ENCODE peak calls at places on chromosomes 11 and 22, in ten cellular contexts. One of them, this sample, is unnamed.
A peak's percentile ranks its signal among the peaks of the same experiment; 100 is the strongest.

GRCh38 chr11:69130586-69131566 is 24.9 kb upstream of the SMIM38 start:
- DNase-seq in ascending aorta: peak; percentile 42
- DNase-seq in AG04449: no peak
- DNase-seq in gastrocnemius medialis: no peak
- DNase-seq in fibroblast of lung: no peak
- DNase-seq in psoas muscle: no peak
- DNase-seq in testis: peak; percentile 49
- DNase-seq in neural progenitor cell: no peak
- DNase-seq in sigmoid colon: no peak
- DNase-seq in CD8-positive, alpha-beta memory T cell: no peak
- DNase-seq in this sample: peak; percentile 92

GRCh38 chr22:27748355-27749168 is 53.0 kb downstream of the MN1 start:
- DNase-seq in psoas muscle: no peak
- DNase-seq in AG04449: no peak
- DNase-seq in neural progenitor cell: peak; percentile 66
- DNase-seq in sigmoid colon: peak; percentile 69
- DNase-seq in testis: peak; percentile 34
- DNase-seq in CD8-positive, alpha-beta memory T cell: no peak
- DNase-seq in ascending aorta: no peak
- DNase-seq in fibroblast of lung: peak; percentile 90
- DNase-seq in gastrocnemius medialis: no peak
- DNase-seq in this sample: no peak

GRCh38 chr22:48944433-48944755 is 883.3 kb downstream of the BRD1 start:
- DNase-seq in gastrocnemius medialis: no peak
- DNase-seq in fibroblast of lung: no peak
- DNase-seq in sigmoid colon: peak; percentile 17
- DNase-seq in psoas muscle: no peak
- DNase-seq in testis: no peak
- DNase-seq in neural progenitor cell: no peak
- DNase-seq in CD8-positive, alpha-beta memory T cell: no peak
- DNase-seq in AG04449: no peak
- DNase-seq in ascending aorta: no peak
- DNase-seq in this sample: peak; percentile 43

GRCh38 chr22:28899199-28899853 is 16.0 kb downstream of the ZNRF3 start:
- DNase-seq in psoas muscle: no peak
- DNase-seq in fibroblast of lung: peak; percentile 67
- DNase-seq in neural progenitor cell: no peak
- DNase-seq in ascending aorta: no peak
- DNase-seq in AG04449: no peak
- DNase-seq in CD8-positive, alpha-beta memory T cell: peak; percentile 45
- DNase-seq in sigmoid colon: peak; percentile 46
- DNase-seq in gastrocnemius medialis: no peak
- DNase-seq in testis: no peak
- DNase-seq in this sample: no peak

GRCh38 chr22:20230777-20231420 is 37.2 kb downstream of the RTN4R start:
- DNase-seq in fibroblast of lung: no peak
- DNase-seq in AG04449: no peak
- DNase-seq in psoas muscle: no peak
- DNase-seq in gastrocnemius medialis: no peak
- DNase-seq in ascending aorta: no peak
- DNase-seq in testis: no peak
- DNase-seq in CD8-positive, alpha-beta memory T cell: no peak
- DNase-seq in sigmoid colon: no peak
- DNase-seq in neural progenitor cell: no peak
- DNase-seq in this sample: no peak

GRCh38 chr11:13993096-13993760 is 30.7 kb downstream of the SPON1 start:
- DNase-seq in fibroblast of lung: no peak
- DNase-seq in gastrocnemius medialis: no peak
- DNase-seq in testis: no peak
- DNase-seq in ascending aorta: no peak
- DNase-seq in CD8-positive, alpha-beta memory T cell: no peak
- DNase-seq in sigmoid colon: no peak
- DNase-seq in neural progenitor cell: no peak
- DNase-seq in AG04449: no peak
- DNase-seq in psoas muscle: no peak
- DNase-seq in this sample: no peak

GRCh38 chr11:15189646-15190365 is 75.1 kb downstream of the INSC start:
- DNase-seq in gastrocnemius medialis: no peak
- DNase-seq in psoas muscle: no peak
- DNase-seq in sigmoid colon: no peak
- DNase-seq in ascending aorta: no peak
- DNase-seq in AG04449: no peak
- DNase-seq in fibroblast of lung: peak; percentile 51
- DNase-seq in neural progenitor cell: no peak
- DNase-seq in CD8-positive, alpha-beta memory T cell: no peak
- DNase-seq in testis: no peak
- DNase-seq in this sample: no peak

GRCh38 chr11:67664696-67665536 is 9.5 kb downstream of the ALDH3B2 start:
- DNase-seq in psoas muscle: no peak
- DNase-seq in CD8-positive, alpha-beta memory T cell: no peak
- DNase-seq in neural progenitor cell: no peak
- DNase-seq in sigmoid colon: no peak
- DNase-seq in testis: no peak
- DNase-seq in ascending aorta: no peak
- DNase-seq in fibroblast of lung: no peak
- DNase-seq in gastrocnemius medialis: no peak
- DNase-seq in AG04449: no peak
- DNase-seq in this sample: no peak

GRCh38 chr22:19556963-19557545 is 32.8 kb upstream of the CLDN5 start:
- DNase-seq in testis: no peak
- DNase-seq in fibroblast of lung: no peak
- DNase-seq in AG04449: no peak
- DNase-seq in gastrocnemius medialis: no peak
- DNase-seq in CD8-positive, alpha-beta memory T cell: no peak
- DNase-seq in neural progenitor cell: no peak
- DNase-seq in sigmoid colon: no peak
- DNase-seq in ascending aorta: no peak
- DNase-seq in psoas muscle: no peak
- DNase-seq in this sample: no peak

GRCh38 chr22:46303347-46303965 is 6.8 kb downstream of the GTSE1 start:
- DNase-seq in neural progenitor cell: no peak
- DNase-seq in CD8-positive, alpha-beta memory T cell: no peak
- DNase-seq in AG04449: no peak
- DNase-seq in ascending aorta: no peak
- DNase-seq in fibroblast of lung: peak; percentile 49
- DNase-seq in psoas muscle: peak; percentile 12
- DNase-seq in gastrocnemius medialis: no peak
- DNase-seq in testis: no peak
- DNase-seq in sigmoid colon: no peak
- DNase-seq in this sample: no peak

GRCh38 chr22:49764151-49764581 is 63.5 kb downstream of the BRD1 start:
- DNase-seq in sigmoid colon: peak; percentile 57
- DNase-seq in AG04449: no peak
- DNase-seq in testis: no peak
- DNase-seq in ascending aorta: no peak
- DNase-seq in psoas muscle: peak; percentile 46
- DNase-seq in CD8-positive, alpha-beta memory T cell: no peak
- DNase-seq in fibroblast of lung: no peak
- DNase-seq in gastrocnemius medialis: peak; percentile 11
- DNase-seq in neural progenitor cell: no peak
- DNase-seq in this sample: peak; percentile 52

GRCh38 chr11:134529212-134530096 is 117.4 kb upstream of the B3GAT1 start:
- DNase-seq in neural progenitor cell: no peak
- DNase-seq in fibroblast of lung: no peak
- DNase-seq in psoas muscle: no peak
- DNase-seq in CD8-positive, alpha-beta memory T cell: no peak
- DNase-seq in sigmoid colon: peak; percentile 61
- DNase-seq in gastrocnemius medialis: no peak
- DNase-seq in AG04449: no peak
- DNase-seq in ascending aorta: no peak
- DNase-seq in testis: peak; percentile 18
- DNase-seq in this sample: peak; percentile 60

GRCh38 chr11:112200252-112200651 is 24.9 kb downstream of the BCO2 start:
- DNase-seq in ascending aorta: no peak
- DNase-seq in psoas muscle: no peak
- DNase-seq in testis: no peak
- DNase-seq in fibroblast of lung: no peak
- DNase-seq in sigmoid colon: no peak
- DNase-seq in gastrocnemius medialis: no peak
- DNase-seq in CD8-positive, alpha-beta memory T cell: no peak
- DNase-seq in neural progenitor cell: no peak
- DNase-seq in AG04449: no peak
- DNase-seq in this sample: no peak

GRCh38 chr22:26476705-26477340 is 6.8 kb downstream of the HPS4 start:
- DNase-seq in sigmoid colon: no peak
- DNase-seq in ascending aorta: no peak
- DNase-seq in neural progenitor cell: no peak
- DNase-seq in AG04449: no peak
- DNase-seq in fibroblast of lung: peak; percentile 94
- DNase-seq in CD8-positive, alpha-beta memory T cell: no peak
- DNase-seq in psoas muscle: no peak
- DNase-seq in testis: no peak
- DNase-seq in gastrocnemius medialis: no peak
- DNase-seq in this sample: no peak

GRCh38 chr22:39277135-39277607 is 32.4 kb upstream of the PDGFB start:
- DNase-seq in CD8-positive, alpha-beta memory T cell: no peak
- DNase-seq in psoas muscle: no peak
- DNase-seq in ascending aorta: no peak
- DNase-seq in testis: no peak
- DNase-seq in neural progenitor cell: no peak
- DNase-seq in AG04449: peak; percentile 59
- DNase-seq in gastrocnemius medialis: peak; percentile 55
- DNase-seq in fibroblast of lung: peak; percentile 78
- DNase-seq in sigmoid colon: no peak
- DNase-seq in this sample: no peak

GRCh38 chr11:17770048-17770652 is 35.6 kb downstream of the KCNC1 start:
- DNase-seq in gastrocnemius medialis: no peak
- DNase-seq in CD8-positive, alpha-beta memory T cell: no peak
- DNase-seq in testis: no peak
- DNase-seq in fibroblast of lung: no peak
- DNase-seq in AG04449: no peak
- DNase-seq in psoas muscle: peak; percentile 55
- DNase-seq in sigmoid colon: no peak
- DNase-seq in neural progenitor cell: no peak
- DNase-seq in ascending aorta: no peak
- DNase-seq in this sample: no peak

DNA sequence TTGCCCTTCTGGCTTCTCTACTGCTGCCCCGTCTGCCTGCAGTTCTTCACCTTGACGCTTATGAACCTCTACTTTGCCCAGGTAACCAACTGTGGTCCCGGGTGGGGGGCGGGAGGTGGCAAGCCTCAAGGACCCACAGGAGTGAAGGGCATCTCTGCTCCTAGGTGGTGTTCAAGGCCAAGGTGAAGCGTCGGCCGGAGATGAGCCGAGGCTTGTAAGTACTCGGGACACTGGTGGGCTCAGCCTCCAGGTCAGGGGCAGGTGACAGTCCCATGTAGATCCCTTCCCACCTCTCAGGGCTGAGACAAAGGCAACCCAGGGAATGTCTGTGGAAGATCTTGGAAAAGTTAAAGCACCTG is 1.1 kb downstream of the GPR137 start:
- DNase-seq in neural progenitor cell: no peak
- DNase-seq in gastrocnemius medialis: no peak
- DNase-seq in sigmoid colon: no peak
- DNase-seq in ascending aorta: no peak
- DNase-seq in AG04449: no peak
- DNase-seq in psoas muscle: no peak
- DNase-seq in CD8-positive, alpha-beta memory T cell: no peak
- DNase-seq in testis: no peak
- DNase-seq in fibroblast of lung: no peak
- DNase-seq in this sample: no peak
- H3K4me3 ChIP-seq in neural progenitor cell: no peak overlapping the region
- H3K4me3 ChIP-seq in gastrocnemius medialis: no peak overlapping the region
- H3K4me3 ChIP-seq in sigmoid colon: no peak overlapping the region
- H3K4me3 ChIP-seq in ascending aorta: peak overlapping the region; percentile 82
- H3K4me3 ChIP-seq in AG04449: no peak overlapping the region
- H3K4me3 ChIP-seq in psoas muscle: peak overlapping the region; percentile 79
- H3K4me3 ChIP-seq in CD8-positive, alpha-beta memory T cell: no peak overlapping the region
- H3K4me3 ChIP-seq in testis: no peak overlapping the region
- H3K4me3 ChIP-seq in fibroblast of lung: no peak overlapping the region
- H3K4me3 ChIP-seq in this sample: no peak overlapping the region

GRCh38 chr11:114440971-114441810 is 1.9 kb downstream of the REXO2 start:
- DNase-seq in CD8-positive, alpha-beta memory T cell: no peak
- DNase-seq in ascending aorta: no peak
- DNase-seq in psoas muscle: no peak
- DNase-seq in neural progenitor cell: no peak
- DNase-seq in testis: no peak
- DNase-seq in fibroblast of lung: no peak
- DNase-seq in gastrocnemius medialis: no peak
- DNase-seq in AG04449: no peak
- DNase-seq in sigmoid colon: no peak
- DNase-seq in this sample: no peak
- H3K4me3 ChIP-seq in CD8-positive, alpha-beta memory T cell: no peak overlapping the region
- H3K4me3 ChIP-seq in ascending aorta: peak overlapping the region; percentile 98
- H3K4me3 ChIP-seq in psoas muscle: peak overlapping the region; percentile 92
- H3K4me3 ChIP-seq in neural progenitor cell: peak overlapping the region; percentile 98
- H3K4me3 ChIP-seq in testis: no peak overlapping the region
- H3K4me3 ChIP-seq in fibroblast of lung: peak overlapping the region; percentile 96
- H3K4me3 ChIP-seq in gastrocnemius medialis: peak overlapping the region; percentile 93
- H3K4me3 ChIP-seq in AG04449: peak overlapping the region; percentile 98
- H3K4me3 ChIP-seq in sigmoid colon: peak overlapping the region; percentile 89
- H3K4me3 ChIP-seq in this sample: peak overlapping the region; percentile 94

DNA sequence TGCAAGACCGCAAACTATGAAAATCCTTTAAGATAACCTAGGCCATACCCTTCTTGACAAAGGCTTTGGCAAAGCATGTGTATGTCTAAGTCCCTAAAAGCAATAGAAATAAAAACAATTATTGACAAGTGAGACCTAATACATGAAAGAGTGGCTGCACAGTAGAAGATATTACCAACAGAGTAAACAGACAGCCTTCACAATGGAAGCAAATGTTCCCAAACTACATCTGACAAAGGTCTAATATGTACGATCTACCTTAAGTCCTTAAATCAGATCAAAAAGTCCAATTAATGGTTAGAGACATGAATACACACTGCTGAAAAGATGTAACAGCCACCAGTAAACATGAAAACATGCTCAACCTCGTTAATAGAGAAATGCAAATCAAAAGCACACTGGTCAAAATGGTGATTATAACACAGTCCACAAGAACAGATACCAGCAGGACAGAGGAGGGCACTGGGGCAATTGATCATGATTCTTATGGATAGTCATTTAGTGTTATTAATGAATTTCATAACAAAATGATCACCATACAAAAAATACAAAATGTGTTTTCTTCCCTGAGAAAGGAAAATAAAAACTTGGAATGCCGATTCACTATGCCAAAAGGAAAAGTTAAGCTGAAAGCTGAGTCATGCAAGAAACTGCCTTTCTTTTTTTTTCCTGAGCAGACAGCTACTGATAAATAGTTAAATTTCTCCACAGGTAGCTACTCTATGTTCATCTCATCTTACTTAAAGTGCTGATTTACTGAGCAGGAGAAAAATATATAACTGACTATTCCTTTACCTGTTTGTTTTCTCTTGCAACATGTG is 102.6 kb upstream of the VPREB1 start:
- DNase-seq in sigmoid colon: no peak
- DNase-seq in testis: no peak
- DNase-seq in psoas muscle: no peak
- DNase-seq in fibroblast of lung: no peak
- DNase-seq in ascending aorta: no peak
- DNase-seq in neural progenitor cell: no peak
- DNase-seq in gastrocnemius medialis: no peak
- DNase-seq in CD8-positive, alpha-beta memory T cell: no peak
- DNase-seq in AG04449: no peak
- DNase-seq in this sample: no peak
- H3K4me3 ChIP-seq in sigmoid colon: no peak overlapping the region
- H3K4me3 ChIP-seq in testis: no peak overlapping the region
- H3K4me3 ChIP-seq in psoas muscle: no peak overlapping the region
- H3K4me3 ChIP-seq in fibroblast of lung: no peak overlapping the region
- H3K4me3 ChIP-seq in ascending aorta: no peak overlapping the region
- H3K4me3 ChIP-seq in neural progenitor cell: no peak overlapping the region
- H3K4me3 ChIP-seq in gastrocnemius medialis: no peak overlapping the region
- H3K4me3 ChIP-seq in CD8-positive, alpha-beta memory T cell: no peak overlapping the region
- H3K4me3 ChIP-seq in AG04449: no peak overlapping the region
- H3K4me3 ChIP-seq in this sample: no peak overlapping the region

GRCh38 chr11:62752994-62753735 is 795 bp downstream of the ZBTB3 start:
- DNase-seq in neural progenitor cell: no peak
- DNase-seq in ascending aorta: no peak
- DNase-seq in CD8-positive, alpha-beta memory T cell: no peak
- DNase-seq in sigmoid colon: no peak
- DNase-seq in testis: no peak
- DNase-seq in fibroblast of lung: no peak
- DNase-seq in gastrocnemius medialis: no peak
- DNase-seq in psoas muscle: no peak
- DNase-seq in AG04449: no peak
- DNase-seq in this sample: no peak
- H3K4me3 ChIP-seq in neural progenitor cell: peak overlapping the region; percentile 74
- H3K4me3 ChIP-seq in ascending aorta: peak overlapping the region; percentile 72
- H3K4me3 ChIP-seq in CD8-positive, alpha-beta memory T cell: peak overlapping the region; percentile 99
- H3K4me3 ChIP-seq in sigmoid colon: peak overlapping the region; percentile 70
- H3K4me3 ChIP-seq in testis: peak overlapping the region; percentile 80
- H3K4me3 ChIP-seq in fibroblast of lung: peak overlapping the region; percentile 83
- H3K4me3 ChIP-seq in gastrocnemius medialis: peak overlapping the region; percentile 62
- H3K4me3 ChIP-seq in psoas muscle: peak overlapping the region; percentile 81
- H3K4me3 ChIP-seq in AG04449: peak overlapping the region; percentile 73
- H3K4me3 ChIP-seq in this sample: peak overlapping the region; percentile 92

This sample was measured in coronary artery.